ENCODE peak calls at places on chromosomes 11 and 22, in nine cellular contexts. Q, P, U, S, G, D, H, V and K are unnamed samples.

GRCh38 chr11:79273781-79274180 is 167.0 kb downstream of the TENM4 start:
- DNase-seq in P (no peak), G (no peak), H (no peak), S (no peak), U (no peak), V (no peak), Q (no peak), D (no peak), K (no peak)

GRCh38 chr11:36609383-36609782 is 11.3 kb upstream of the RAG2 start:
- DNase-seq in H (no peak), S (no peak), U (no peak), P (no peak), Q (no peak), D (no peak), V (no peak), G (no peak), K (no peak)

GRCh38 chr22:43481528-43482309 is 69.9 kb downstream of the MPPED1 start:
- DNase-seq in P (no peak), U (no peak), D (no peak), H (no peak), G (peak; percentile 81), S (no peak), V (no peak), Q (no peak), K (peak; percentile 63)

GRCh38 chr11:114595571-114595970 is at the start of gene NXPE4:
- DNase-seq in Q (no peak), S (no peak), P (no peak), V (no peak), H (no peak), D (no peak), G (no peak), U (no peak), K (no peak)

GRCh38 chr11:20355221-20356219 is 8.0 kb upstream of the HTATIP2 start:
- DNase-seq in S (peak; percentile 39), U (no peak), P (no peak), Q (peak; percentile 63), D (no peak), V (peak; percentile 53), H (peak; percentile 41), G (peak; percentile 22), K (no peak)

GRCh38 chr11:74269161-74269809 is 42.2 kb downstream of the P4HA3 start:
- DNase-seq in U (no peak), H (no peak), V (peak; percentile 50), G (no peak), D (no peak), Q (no peak), P (no peak), S (no peak), K (no peak)

GRCh38 chr11:15053201-15053685 is 20.1 kb upstream of the CALCB start:
- DNase-seq in H (no peak), Q (no peak), V (peak; percentile 33), P (no peak), D (no peak), G (no peak), U (no peak), S (no peak), K (no peak)

GRCh38 chr22:17243524-17243923 is 24.3 kb upstream of the ADA2 start:
- DNase-seq in U (no peak), Q (no peak), S (no peak), V (peak; percentile 12), D (no peak), P (no peak), H (no peak), G (no peak), K (no peak)

GRCh38 chr11:100557830-100558611 is 129.1 kb upstream of the ARHGAP42 start:
- DNase-seq in P (no peak), H (no peak), S (no peak), G (no peak), Q (peak; percentile 75), D (no peak), V (peak; percentile 62), U (no peak), K (no peak)

GRCh38 chr11:113796663-113797259 is 17.2 kb downstream of the CLDN25 start:
- DNase-seq in P (no peak), S (peak; percentile 41), U (peak; percentile 56), D (no peak), Q (peak; percentile 62), V (peak; percentile 48), G (peak; percentile 23), H (peak; percentile 59), K (no peak)

GRCh38 chr11:68384530-68385081 is 72.2 kb downstream of the LRP5 start:
- DNase-seq in P (no peak), H (no peak), G (no peak), U (no peak), Q (no peak), D (no peak), V (no peak), S (no peak), K (no peak)

GRCh38 chr22:31945478-31945815 is 1.1 kb downstream of the YWHAH start:
- DNase-seq in H (no peak), U (no peak), Q (no peak), G (no peak), D (no peak), S (no peak), P (no peak), V (no peak), K (no peak)

GRCh38 chr11:22454461-22454860 is 116.3 kb downstream of the SLC17A6 start:
- DNase-seq in S (no peak), P (no peak), G (no peak), H (no peak), U (no peak), Q (no peak), V (no peak), D (no peak), K (no peak)

GRCh38 chr22:43113516-43114251 is 3.1 kb downstream of the BIK start:
- DNase-seq in S (no peak), D (no peak), H (no peak), P (no peak), G (no peak), Q (no peak), U (no peak), V (no peak), K (no peak)

GRCh38 chr11:1225386-1226225 is 2.7 kb downstream of the MUC5B start:
- DNase-seq in S (no peak), U (no peak), Q (no peak), G (no peak), V (no peak), P (no peak), H (no peak), D (no peak), K (peak; percentile 54)

GRCh38 chr22:19547620-19548019 is 23.4 kb upstream of the CLDN5 start:
- DNase-seq in S (no peak), Q (no peak), G (no peak), D (no peak), H (no peak), P (no peak), V (no peak), U (no peak), K (no peak)

GRCh38 chr22:42376721-42377177 is 55.5 kb downstream of the NFAM1 start:
- DNase-seq in H (peak; percentile 50), U (no peak), D (no peak), S (no peak), P (peak; percentile 26), Q (peak; percentile 70), G (no peak), V (peak; percentile 95), K (peak; percentile 91)

GRCh38 chr11:62137881-62138629 is 14.2 kb downstream of the INCENP start:
- DNase-seq in U (no peak), S (no peak), P (no peak), G (no peak), Q (no peak), V (no peak), D (no peak), H (no peak), K (no peak)